ENCODE peak calls at places on chromosomes 13 and 19, in five cellular contexts. X is epithelial cell of proximal tubule; Z is SJSA1; U is NCI-H187 treated with DMSO at 0.1 percent for 48 hours; L is stimulated activated CD8-positive, alpha-beta memory T cell treated with anti-CD3 and anti-CD28 coated beads, Interleukin-15, amount 100 ng/mL, for 1 hour. B is an unnamed sample.

GRCh38 chr19:18194554-18195238 is 1.7 kb downstream of the MPV17L2 start:
- DNase-seq in U (no peak), L (no peak), X (no peak), Z (no peak), B (no peak)

GRCh38 chr19:48718711-48719231 is 754 bp downstream of the MAMSTR start:
- DNase-seq in X (no peak), U (no peak), L (no peak), Z (no peak), B (no peak)

GRCh38 chr13:30711375-30711774 is 24.0 kb upstream of the ALOX5AP start:
- DNase-seq in L (no peak), X (no peak), Z (no peak), U (no peak), B (no peak)

GRCh38 chr13:100508996-100509395 is 79.6 kb downstream of the GGACT start:
- DNase-seq in L (no peak), X (no peak), U (no peak), Z (no peak), B (no peak)

GRCh38 chr13:113366031-113366588 is 2.2 kb upstream of the GRTP1 start:
- DNase-seq in U (no peak), Z (no peak), L (no peak), X (no peak), B (no peak)

GRCh38 chr13:109330941-109331340 is 455.4 kb downstream of the IRS2 start:
- DNase-seq in U (no peak), X (no peak), Z (no peak), L (no peak), B (no peak)

GRCh38 chr13:20960663-20961309 is 58.2 kb upstream of the XPO4 start:
- DNase-seq in X (no peak), L (no peak), Z (no peak), U (no peak), B (no peak)

GRCh38 chr19:21749090-21749489 is 18.3 kb downstream of the ZNF100 start:
- DNase-seq in U (no peak), Z (no peak), L (no peak), X (no peak), B (no peak)

GRCh38 chr19:41877490-41877876 is 404 bp downstream of the CD79A start:
- DNase-seq in Z (no peak), U (no peak), X (no peak), L (no peak), B (no peak)

GRCh38 chr19:45994456-45994988 is 745 bp upstream of the CCDC61 start:
- DNase-seq in U (no peak), L (no peak), X (no peak), Z (no peak), B (no peak)

GRCh38 chr13:29754486-29754806 is 96.0 kb downstream of the UBL3 start:
- DNase-seq in L (no peak), X (no peak), Z (peak), U (no peak), B (no peak)

GRCh38 chr13:45678282-45678681 is 23.8 kb upstream of the CBY2 start:
- DNase-seq in L (no peak), U (peak), Z (no peak), X (no peak), B (no peak)

GRCh38 chr13:39959497-39959896 is 304.0 kb downstream of the COG6 start:
- DNase-seq in X (no peak), L (no peak), U (no peak), Z (no peak), B (no peak)

GRCh38 chr19:18253716-18254115 is 20.5 kb downstream of the IQCN start:
- DNase-seq in Z (no peak), X (no peak), L (no peak), U (no peak), B (no peak)

GRCh38 chr19:3743486-3743885 is 18.0 kb downstream of the APBA3 start:
- DNase-seq in X (no peak), L (no peak), Z (no peak), U (no peak), B (no peak)

GRCh38 chr13:37148501-37148900 is 43.0 kb upstream of the CSNK1A1L start:
- DNase-seq in Z (no peak), X (no peak), U (no peak), L (no peak), B (no peak)

GRCh38 chr19:1567116-1567847 is 843 bp downstream of the MEX3D start:
- DNase-seq in Z (peak), U (no peak), X (no peak), L (no peak), B (no peak)

GRCh38 chr19:13297023-13297422 is 146.8 kb downstream of the IER2 start:
- DNase-seq in X (no peak), Z (no peak), U (no peak), L (no peak), B (no peak)

B was measured in NCI-H2107.